ENCODE peak calls at places on chromosomes 11 and 22, in eight cellular contexts. D, M, L, J, Y, R, I and T are unnamed samples.
A peak's percentile ranks its signal among the peaks of the same experiment; 100 is the strongest.

GRCh38 chr11:129959687-129960086 is 42.9 kb downstream of the PRDM10 start:
- DNase-seq in D (no peak), I (no peak), R (no peak), Y (no peak), J (no peak), M (no peak), L (no peak), T (no peak)

GRCh38 chr11:78318733-78319132 is 98.9 kb downstream of the GAB2 start:
- DNase-seq in J (no peak), L (no peak), R (no peak), I (no peak), D (no peak), M (no peak), Y (no peak), T (no peak)

GRCh38 chr22:49773531-49773930 is 54.1 kb downstream of the BRD1 start:
- DNase-seq in L (peak; percentile 45), R (no peak), Y (no peak), M (no peak), I (no peak), J (no peak), D (no peak), T (no peak)

GRCh38 chr11:118791961-118792578 is 1.1 kb upstream of the DDX6 start:
- DNase-seq in I (peak; percentile 33), M (no peak), J (no peak), L (peak; percentile 87), Y (peak; percentile 77), R (no peak), D (no peak), T (peak; percentile 10)

GRCh38 chr22:27220349-27220748 is 563.0 kb downstream of the MIAT start:
- DNase-seq in D (no peak), I (no peak), R (no peak), J (no peak), L (no peak), Y (no peak), M (no peak), T (no peak)

GRCh38 chr22:17074648-17075002 is 10.2 kb upstream of the IL17RA start:
- DNase-seq in M (no peak), R (no peak), J (no peak), L (no peak), D (peak; percentile 3), I (no peak), Y (no peak), T (no peak)

GRCh38 chr11:71197096-71197495 is 55.3 kb downstream of the SHANK2 start:
- DNase-seq in L (no peak), M (no peak), I (no peak), R (peak; percentile 6), J (no peak), Y (no peak), D (no peak), T (no peak)

GRCh38 chr11:19931141-19931767 is 218.6 kb downstream of the NAV2 start:
- DNase-seq in J (no peak), L (no peak), D (peak; percentile 33), M (peak; percentile 45), I (no peak), Y (no peak), R (no peak), T (no peak)

GRCh38 chr22:23395476-23396361 is 184.4 kb downstream of the IGLL1 start:
- DNase-seq in R (peak; percentile 51), Y (no peak), I (no peak), J (no peak), M (no peak), D (no peak), L (no peak), T (no peak)

GRCh38 chr11:10327254-10327653 is 22.4 kb downstream of the ADM start:
- DNase-seq in L (no peak), R (no peak), D (peak; percentile 89), Y (no peak), J (no peak), I (no peak), M (no peak), T (no peak)

GRCh38 chr11:68213135-68213515 is at the start of gene KMT5B:
- DNase-seq in L (peak; percentile 87), I (no peak), Y (peak; percentile 82), J (no peak), M (peak; percentile 70), R (no peak), D (peak; percentile 71), T (peak; percentile 54)

GRCh38 chr11:133936551-133936950 is 20.2 kb downstream of the IGSF9B start:
- DNase-seq in D (no peak), J (no peak), R (no peak), L (no peak), I (no peak), Y (no peak), M (no peak), T (no peak)

GRCh38 chr11:120710354-120711187 is 199.0 kb downstream of the GRIK4 start:
- DNase-seq in J (no peak), R (peak; percentile 71), Y (peak; percentile 79), L (peak; percentile 90), D (peak; percentile 94), I (peak; percentile 69), M (peak; percentile 69), T (no peak)

GRCh38 chr22:32281092-32281491 is 25.9 kb upstream of the SLC5A4 start:
- DNase-seq in R (no peak), D (no peak), Y (no peak), L (no peak), J (no peak), M (no peak), I (no peak), T (no peak)

GRCh38 chr11:3123316-3123715 is 41.8 kb downstream of the OSBPL5 start:
- DNase-seq in I (no peak), D (peak; percentile 42), M (peak; percentile 81), L (peak; percentile 85), J (no peak), Y (no peak), R (peak; percentile 88), T (no peak)

GRCh38 chr11:128555606-128556005 is 31.8 kb downstream of the ETS1 start:
- DNase-seq in I (no peak), M (no peak), L (no peak), J (no peak), R (no peak), D (peak; percentile 28), Y (peak; percentile 85), T (no peak)

GRCh38 chr11:120816176-120816575 is 207.7 kb upstream of the TBCEL start:
- DNase-seq in I (no peak), Y (no peak), R (no peak), D (no peak), J (no peak), L (no peak), M (no peak), T (no peak)

GRCh38 chr11:44593194-44593593 is 27.7 kb downstream of the CD82 start:
- DNase-seq in J (no peak), Y (no peak), M (no peak), L (no peak), R (peak; percentile 91), I (no peak), D (no peak), T (no peak)

GRCh38 chr11:128246364-128247234 is 340.8 kb downstream of the ETS1 start:
- DNase-seq in J (no peak), M (peak; percentile 62), D (peak; percentile 76), Y (no peak), L (no peak), I (no peak), R (no peak), T (no peak)

GRCh38 chr11:7514099-7514725 is 413 bp downstream of the PPFIBP2 start:
- DNase-seq in L (no peak), R (peak; percentile 66), J (no peak), M (no peak), D (no peak), I (no peak), Y (no peak), T (no peak)

GRCh38 chr11:7515544-7515943 is 1.7 kb downstream of the PPFIBP2 start:
- DNase-seq in J (no peak), I (no peak), R (no peak), M (no peak), L (no peak), Y (no peak), D (no peak), T (no peak)

GRCh38 chr11:7511405-7511804 is 2.4 kb upstream of the PPFIBP2 start:
- DNase-seq in J (no peak), Y (no peak), I (peak; percentile 62), R (peak; percentile 75), L (no peak), D (no peak), M (no peak), T (no peak)

GRCh38 chr11:7512525-7513209 is 1.1 kb upstream of the PPFIBP2 start:
- DNase-seq in Y (peak; percentile 59), J (peak; percentile 36), L (peak; percentile 94), D (peak; percentile 49), R (peak; percentile 95), M (peak; percentile 76), I (peak; percentile 85), T (peak; percentile 67)

GRCh38 chr11:7513210-7514098 is at the start of gene PPFIBP2:
- DNase-seq in L (peak; percentile 95), I (peak; percentile 85), R (peak; percentile 91), D (peak; percentile 61), J (no peak), Y (peak; percentile 94), M (peak; percentile 86), T (peak; percentile 89)
- TF ChIP-seq CTCF in L (peak; percentile 67), I (peak; percentile 76), R (peak; percentile 62), D (peak; percentile 76), J (peak; percentile 63), Y (peak; percentile 82), M (peak; percentile 58), T (peak; percentile 68)

GRCh38 chr11:37812281-37812880 is 1214.3 kb upstream of the RAG2 start:
- DNase-seq in J (no peak), L (peak; percentile 60), R (peak; percentile 39), M (no peak), I (no peak), Y (peak; percentile 47), D (no peak), T (no peak)

GRCh38 chr11:37811349-37811748 is 1213.3 kb upstream of the RAG2 start:
- DNase-seq in M (no peak), L (no peak), R (no peak), J (no peak), I (no peak), Y (peak; percentile 43), D (no peak), T (no peak)
- H3K27ac ChIP-seq in M (no peak overlapping the region), L (no peak overlapping the region), R (no peak overlapping the region), J (no peak overlapping the region), I (no peak overlapping the region), Y (no peak overlapping the region), D (no peak overlapping the region), T (no peak overlapping the region)

DNA sequence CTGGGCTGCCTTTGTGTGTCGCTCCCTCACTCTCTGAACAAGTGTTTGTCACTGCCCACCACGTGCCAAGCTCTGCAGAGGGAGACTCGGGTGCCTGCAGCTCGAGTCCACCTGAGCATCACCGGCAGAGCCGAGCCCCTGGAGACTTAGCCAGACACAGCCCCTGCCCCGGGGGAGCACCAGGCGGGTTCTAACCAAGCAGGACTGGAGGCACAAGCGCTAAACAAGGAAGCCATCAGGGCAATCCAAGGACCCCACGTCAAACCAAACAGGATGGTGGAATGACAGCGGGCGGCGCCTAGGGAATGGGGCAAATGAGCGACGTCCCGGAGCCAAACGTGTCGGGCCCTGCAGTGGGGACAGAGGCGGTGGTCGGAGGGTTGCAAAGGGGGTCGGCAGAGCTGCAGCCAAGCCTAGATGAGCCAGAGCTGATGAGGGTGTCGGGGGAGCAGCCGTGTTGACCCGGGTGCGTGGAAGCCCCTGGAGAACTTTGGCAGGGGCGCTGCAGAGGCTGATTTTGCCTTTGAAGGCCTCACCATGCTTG is 2.0 kb upstream of the GRAMD4 start:
- DNase-seq in M (no peak), J (no peak), I (no peak), Y (no peak), R (no peak), L (no peak), D (no peak), T (no peak)
- H3K4me1 ChIP-seq in M (no peaks in the 10 kb centered on the region), J (peaks cover 17% of the 10 kb centered on the region), I (peaks cover 17% of the 10 kb centered on the region), Y (no peaks in the 10 kb centered on the region), R (peaks cover 27% of the 10 kb centered on the region), L (no peaks in the 10 kb centered on the region), D (no peaks in the 10 kb centered on the region), T (peaks cover 13% of the 10 kb centered on the region)

GRCh38 chr11:86608251-86608799 is 64.1 kb downstream of the ME3 start:
- DNase-seq in D (peak; percentile 85), R (peak; percentile 81), J (no peak), Y (peak; percentile 88), I (peak; percentile 47), L (peak; percentile 64), M (peak; percentile 83), T (peak; percentile 11)
- TF ChIP-seq CTCF in D (peak; percentile 91), R (peak; percentile 95), J (peak; percentile 74), Y (peak; percentile 99), I (peak; percentile 86), L (peak; percentile 82), M (peak; percentile 85), T (peak; percentile 57)